ENCODE peak calls at places on chromosome 14, in seven cellular contexts. One of them, this sample, is unnamed. For H3K4me1, the result is how much of the 10 kb centered on the place peaks cover.

GRCh38 chr14:104108570-104109060 is 23.1 kb downstream of the ASPG start:
- DNase-seq in IMR-90: no peak
- DNase-seq in GM23338: no peak
- DNase-seq in thoracic aorta: no peak
- DNase-seq in stomach: peak
- DNase-seq in left ventricle myocardium inferior: peak
- DNase-seq in spleen: no peak
- DNase-seq in this sample: no peak

GRCh38 chr14:64673329-64673728 is 30.9 kb upstream of the PLEKHG3 start:
- DNase-seq in thoracic aorta: no peak
- DNase-seq in stomach: no peak
- DNase-seq in GM23338: no peak
- DNase-seq in spleen: peak
- DNase-seq in left ventricle myocardium inferior: no peak
- DNase-seq in IMR-90: no peak
- DNase-seq in this sample: no peak

GRCh38 chr14:64755661-64756265 is 51.5 kb downstream of the PLEKHG3 start:
- DNase-seq in stomach: no peak
- DNase-seq in IMR-90: peak
- DNase-seq in left ventricle myocardium inferior: no peak
- DNase-seq in GM23338: no peak
- DNase-seq in thoracic aorta: no peak
- DNase-seq in spleen: no peak
- DNase-seq in this sample: no peak

GRCh38 chr14:104138098-104138890 is at the start of gene KIF26A:
- DNase-seq in GM23338: peak
- DNase-seq in stomach: no peak
- DNase-seq in spleen: peak
- DNase-seq in left ventricle myocardium inferior: peak
- DNase-seq in IMR-90: no peak
- DNase-seq in thoracic aorta: no peak
- DNase-seq in this sample: peak

GRCh38 chr14:52076334-52076733 is 7.5 kb upstream of the NID2 start:
- DNase-seq in IMR-90: peak
- DNase-seq in stomach: no peak
- DNase-seq in left ventricle myocardium inferior: no peak
- DNase-seq in thoracic aorta: peak
- DNase-seq in spleen: no peak
- DNase-seq in GM23338: no peak
- DNase-seq in this sample: peak

GRCh38 chr14:61553730-61554641 is 141.3 kb upstream of the HIF1A start:
- DNase-seq in IMR-90: peak
- DNase-seq in stomach: no peak
- DNase-seq in thoracic aorta: no peak
- DNase-seq in GM23338: no peak
- DNase-seq in left ventricle myocardium inferior: no peak
- DNase-seq in spleen: no peak
- DNase-seq in this sample: no peak

GRCh38 chr14:54026671-54027070 is 70.0 kb upstream of the BMP4 start:
- DNase-seq in stomach: no peak
- DNase-seq in thoracic aorta: no peak
- DNase-seq in GM23338: no peak
- DNase-seq in IMR-90: no peak
- DNase-seq in spleen: no peak
- DNase-seq in left ventricle myocardium inferior: no peak
- DNase-seq in this sample: no peak

GRCh38 chr14:100715332-100715731 is 11.4 kb upstream of the DLK1 start:
- DNase-seq in thoracic aorta: no peak
- DNase-seq in GM23338: no peak
- DNase-seq in spleen: no peak
- DNase-seq in left ventricle myocardium inferior: no peak
- DNase-seq in IMR-90: no peak
- DNase-seq in stomach: no peak
- DNase-seq in this sample: no peak

GRCh38 chr14:36498938-36499337 is 21.1 kb downstream of the NKX2-1 start:
- DNase-seq in IMR-90: no peak
- DNase-seq in thoracic aorta: no peak
- DNase-seq in left ventricle myocardium inferior: no peak
- DNase-seq in GM23338: no peak
- DNase-seq in spleen: no peak
- DNase-seq in stomach: no peak
- DNase-seq in this sample: no peak

GRCh38 chr14:55071870-55072640 is 20.6 kb downstream of the MAPK1IP1L start:
- DNase-seq in GM23338: no peak
- DNase-seq in spleen: no peak
- DNase-seq in IMR-90: peak
- DNase-seq in stomach: no peak
- DNase-seq in left ventricle myocardium inferior: peak
- DNase-seq in thoracic aorta: peak
- DNase-seq in this sample: peak

GRCh38 chr14:88005050-88005481 is at the start of gene GPR65:
- DNase-seq in thoracic aorta: no peak
- DNase-seq in spleen: no peak
- DNase-seq in GM23338: no peak
- DNase-seq in left ventricle myocardium inferior: no peak
- DNase-seq in IMR-90: no peak
- DNase-seq in stomach: no peak
- DNase-seq in this sample: no peak

GRCh38 chr14:24255438-24255837 is 7.5 kb downstream of the TGM1 start:
- DNase-seq in spleen: no peak
- DNase-seq in IMR-90: no peak
- DNase-seq in stomach: no peak
- DNase-seq in left ventricle myocardium inferior: no peak
- DNase-seq in GM23338: no peak
- DNase-seq in thoracic aorta: no peak
- DNase-seq in this sample: no peak

GRCh38 chr14:28596336-28596735 is 170.3 kb upstream of the FOXG1 start:
- DNase-seq in spleen: no peak
- DNase-seq in IMR-90: no peak
- DNase-seq in GM23338: no peak
- DNase-seq in left ventricle myocardium inferior: no peak
- DNase-seq in stomach: no peak
- DNase-seq in thoracic aorta: no peak
- DNase-seq in this sample: no peak

GRCh38 chr14:42517786-42518530 is 911.3 kb downstream of the LRFN5 start:
- DNase-seq in left ventricle myocardium inferior: no peak
- DNase-seq in GM23338: no peak
- DNase-seq in IMR-90: no peak
- DNase-seq in stomach: no peak
- DNase-seq in thoracic aorta: no peak
- DNase-seq in spleen: no peak
- DNase-seq in this sample: no peak

GRCh38 chr14:95727084-95727700 is 13.3 kb upstream of the TCL1A start:
- DNase-seq in left ventricle myocardium inferior: no peak
- DNase-seq in GM23338: no peak
- DNase-seq in stomach: no peak
- DNase-seq in thoracic aorta: no peak
- DNase-seq in IMR-90: no peak
- DNase-seq in spleen: no peak
- DNase-seq in this sample: no peak

GRCh38 chr14:26794731-26795130 is 196.9 kb upstream of the NOVA1 start:
- DNase-seq in spleen: no peak
- DNase-seq in thoracic aorta: no peak
- DNase-seq in stomach: no peak
- DNase-seq in GM23338: no peak
- DNase-seq in left ventricle myocardium inferior: no peak
- DNase-seq in IMR-90: peak
- DNase-seq in this sample: no peak

GRCh38 chr14:95200404-95200803 is 43.1 kb upstream of the DICER1 start:
- DNase-seq in IMR-90: no peak
- DNase-seq in left ventricle myocardium inferior: no peak
- DNase-seq in stomach: no peak
- DNase-seq in thoracic aorta: no peak
- DNase-seq in spleen: no peak
- DNase-seq in GM23338: no peak
- DNase-seq in this sample: peak

GRCh38 chr14:24332094-24332983 is 2.5 kb downstream of the ADCY4 start:
- DNase-seq in GM23338: peak
- DNase-seq in left ventricle myocardium inferior: peak
- DNase-seq in IMR-90: peak
- DNase-seq in spleen: peak
- DNase-seq in thoracic aorta: no peak
- DNase-seq in stomach: peak
- DNase-seq in this sample: peak

GRCh38 chr14:68664225-68664681 is 128.6 kb downstream of the ZFP36L1 start:
- DNase-seq in IMR-90: peak
- DNase-seq in GM23338: no peak
- DNase-seq in spleen: no peak
- DNase-seq in left ventricle myocardium inferior: no peak
- DNase-seq in thoracic aorta: no peak
- DNase-seq in stomach: no peak
- DNase-seq in this sample: no peak

GRCh38 chr14:95507174-95507573 is 9.3 kb downstream of the SYNE3 start:
- DNase-seq in IMR-90: peak
- DNase-seq in spleen: peak
- DNase-seq in GM23338: no peak
- DNase-seq in left ventricle myocardium inferior: peak
- DNase-seq in stomach: peak
- DNase-seq in thoracic aorta: no peak
- DNase-seq in this sample: peak

GRCh38 chr14:92728781-92729364 is 19.6 kb downstream of the LGMN start:
- DNase-seq in GM23338: no peak
- DNase-seq in thoracic aorta: no peak
- DNase-seq in left ventricle myocardium inferior: no peak
- DNase-seq in spleen: no peak
- DNase-seq in stomach: peak
- DNase-seq in IMR-90: peak
- DNase-seq in this sample: no peak
- H3K27ac ChIP-seq in GM23338: no peak
- H3K27ac ChIP-seq in thoracic aorta: no peak
- H3K27ac ChIP-seq in left ventricle myocardium inferior: no peak
- H3K27ac ChIP-seq in spleen: no peak
- H3K27ac ChIP-seq in stomach: no peak
- H3K27ac ChIP-seq in IMR-90: no peak
- H3K27ac ChIP-seq in this sample: no peak

GRCh38 chr14:22850944-22851790 is 14.8 kb downstream of the MMP14 start:
- DNase-seq in thoracic aorta: peak
- DNase-seq in stomach: peak
- DNase-seq in left ventricle myocardium inferior: peak
- DNase-seq in GM23338: no peak
- DNase-seq in IMR-90: peak
- DNase-seq in spleen: peak
- DNase-seq in this sample: peak

GRCh38 chr14:22847661-22848341 is 11.4 kb downstream of the MMP14 start:
- DNase-seq in spleen: no peak
- DNase-seq in IMR-90: peak
- DNase-seq in stomach: no peak
- DNase-seq in thoracic aorta: no peak
- DNase-seq in left ventricle myocardium inferior: no peak
- DNase-seq in GM23338: peak
- DNase-seq in this sample: peak

GRCh38 chr14:22848391-22849164 is 12.2 kb downstream of the MMP14 start:
- DNase-seq in IMR-90: peak
- DNase-seq in thoracic aorta: peak
- DNase-seq in GM23338: peak
- DNase-seq in left ventricle myocardium inferior: peak
- DNase-seq in stomach: peak
- DNase-seq in spleen: peak
- DNase-seq in this sample: peak

GRCh38 chr14:22846811-22847307 is 10.5 kb downstream of the MMP14 start:
- DNase-seq in spleen: no peak
- DNase-seq in left ventricle myocardium inferior: no peak
- DNase-seq in GM23338: no peak
- DNase-seq in stomach: no peak
- DNase-seq in thoracic aorta: no peak
- DNase-seq in IMR-90: no peak
- DNase-seq in this sample: no peak

DNA sequence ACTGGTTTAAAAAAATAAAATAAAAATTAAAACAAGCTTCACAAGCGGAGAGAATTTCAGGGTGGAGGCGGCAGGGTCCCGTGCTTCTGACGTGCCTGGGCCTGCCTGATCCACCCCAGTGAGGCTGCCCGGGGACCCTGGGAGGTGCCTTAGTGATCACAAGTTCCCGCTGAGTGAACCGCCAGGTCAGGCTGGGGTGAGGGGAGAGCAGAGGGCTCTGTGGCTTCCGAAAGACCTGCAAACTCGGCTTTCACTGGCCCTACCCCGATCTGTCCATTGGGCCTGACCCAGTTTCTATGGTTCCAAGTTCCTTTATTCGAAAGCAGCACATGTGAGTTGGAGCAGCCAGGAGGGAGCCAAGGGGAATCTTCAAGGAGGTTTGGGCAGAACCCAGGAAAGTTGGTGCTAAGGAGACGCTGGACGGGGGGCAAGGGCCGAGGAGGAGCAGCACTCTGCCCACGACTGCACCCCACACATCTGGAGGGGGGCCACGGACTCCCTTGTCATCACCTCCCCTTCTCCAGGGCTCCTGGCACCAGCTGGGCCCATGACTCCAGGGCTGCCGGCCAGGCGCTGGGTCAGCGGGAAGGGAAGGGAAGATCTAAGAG is 12.9 kb downstream of the MMP14 start:
- DNase-seq in spleen: no peak
- DNase-seq in GM23338: peak
- DNase-seq in thoracic aorta: peak
- DNase-seq in IMR-90: no peak
- DNase-seq in left ventricle myocardium inferior: peak
- DNase-seq in stomach: peak
- DNase-seq in this sample: peak
- H3K4me1 ChIP-seq in spleen: under half
- H3K4me1 ChIP-seq in GM23338: under half
- H3K4me1 ChIP-seq in thoracic aorta: half or more
- H3K4me1 ChIP-seq in IMR-90: half or more
- H3K4me1 ChIP-seq in left ventricle myocardium inferior: half or more
- H3K4me1 ChIP-seq in stomach: half or more
- H3K4me1 ChIP-seq in this sample: under half

GRCh38 chr14:103097994-103098957 is 3.8 kb downstream of the EXOC3L4 start:
- DNase-seq in IMR-90: no peak
- DNase-seq in thoracic aorta: no peak
- DNase-seq in stomach: no peak
- DNase-seq in left ventricle myocardium inferior: no peak
- DNase-seq in GM23338: no peak
- DNase-seq in spleen: no peak
- DNase-seq in this sample: peak
- H3K4me3 ChIP-seq in IMR-90: no peak
- H3K4me3 ChIP-seq in thoracic aorta: no peak
- H3K4me3 ChIP-seq in stomach: no peak
- H3K4me3 ChIP-seq in left ventricle myocardium inferior: no peak
- H3K4me3 ChIP-seq in GM23338: no peak
- H3K4me3 ChIP-seq in spleen: no peak
- H3K4me3 ChIP-seq in this sample: no peak

GRCh38 chr14:33848009-33848408 is 102.9 kb downstream of the EGLN3 start:
- DNase-seq in stomach: no peak
- DNase-seq in left ventricle myocardium inferior: no peak
- DNase-seq in IMR-90: no peak
- DNase-seq in spleen: no peak
- DNase-seq in GM23338: no peak
- DNase-seq in thoracic aorta: no peak
- DNase-seq in this sample: no peak

GRCh38 chr14:33847066-33847465 is 103.8 kb downstream of the EGLN3 start:
- DNase-seq in spleen: no peak
- DNase-seq in left ventricle myocardium inferior: no peak
- DNase-seq in stomach: no peak
- DNase-seq in thoracic aorta: no peak
- DNase-seq in IMR-90: no peak
- DNase-seq in GM23338: no peak
- DNase-seq in this sample: no peak

GRCh38 chr14:33850826-33851225 is 100.0 kb downstream of the EGLN3 start:
- DNase-seq in thoracic aorta: no peak
- DNase-seq in GM23338: no peak
- DNase-seq in IMR-90: no peak
- DNase-seq in left ventricle myocardium inferior: no peak
- DNase-seq in spleen: no peak
- DNase-seq in stomach: no peak
- DNase-seq in this sample: no peak

GRCh38 chr14:33849455-33849801 is 101.4 kb downstream of the EGLN3 start:
- DNase-seq in spleen: no peak
- DNase-seq in thoracic aorta: no peak
- DNase-seq in left ventricle myocardium inferior: no peak
- DNase-seq in stomach: no peak
- DNase-seq in GM23338: no peak
- DNase-seq in IMR-90: no peak
- DNase-seq in this sample: no peak

GRCh38 chr14:33848706-33849454 is 102.0 kb downstream of the EGLN3 start:
- DNase-seq in spleen: no peak
- DNase-seq in GM23338: peak
- DNase-seq in stomach: peak
- DNase-seq in thoracic aorta: no peak
- DNase-seq in left ventricle myocardium inferior: peak
- DNase-seq in IMR-90: peak
- DNase-seq in this sample: peak
- H3K27ac ChIP-seq in spleen: no peak
- H3K27ac ChIP-seq in GM23338: no peak
- H3K27ac ChIP-seq in stomach: no peak
- H3K27ac ChIP-seq in thoracic aorta: no peak
- H3K27ac ChIP-seq in left ventricle myocardium inferior: no peak
- H3K27ac ChIP-seq in IMR-90: no peak
- H3K27ac ChIP-seq in this sample: no peak

This sample was measured in right cardiac atrium.